ENCODE peak calls at places on chromosomes 1 and 21, in four cellular contexts. W, Q, S and Y are unnamed samples.

GRCh38 chr1:108050911-108051624 is 86.1 kb upstream of the VAV3 start:
- DNase-seq in W (no peak), Q (no peak), S (peak), Y (no peak)

GRCh38 chr1:160352555-160352954 is 9.4 kb downstream of the NCSTN start:
- DNase-seq in S (no peak), Q (no peak), W (no peak), Y (no peak)

GRCh38 chr21:44051462-44051941 is 39.4 kb downstream of the TRAPPC10 start:
- DNase-seq in Q (no peak), S (peak), W (no peak), Y (no peak)

GRCh38 chr1:212819704-212820103 is 27.7 kb downstream of the SPATA45 start:
- DNase-seq in Q (no peak), S (peak), W (no peak), Y (no peak)

GRCh38 chr1:54481201-54481884 is 66.7 kb upstream of the ACOT11 start:
- DNase-seq in Q (no peak), W (peak), S (no peak), Y (no peak)

GRCh38 chr1:29195875-29196274 is 14.2 kb upstream of the SRSF4 start:
- DNase-seq in S (no peak), W (no peak), Q (no peak), Y (no peak)

GRCh38 chr1:1241588-1242229 is 4.8 kb downstream of the C1QTNF12 start:
- DNase-seq in Q (no peak), W (no peak), S (no peak), Y (no peak)

GRCh38 chr1:181142096-181143043 is 53.9 kb downstream of the IER5 start:
- DNase-seq in S (peak), W (peak), Q (peak), Y (peak)

GRCh38 chr1:76254165-76255043 is 179.9 kb downstream of the ST6GALNAC3 start:
- DNase-seq in W (no peak), Q (no peak), S (peak), Y (no peak)